ENCODE peak calls at places on chromosome 9, in six cellular contexts. S is neuronal stem cell, A is IMR-90, B is mesendoderm, M is mesenchymal stem cell, Q is H1. R is an unnamed sample.

GRCh38 chr9:129473523-129474244 is 147.2 kb downstream of the C9orf50 start:
- DNase-seq in S (no peak), A (peak; percentile 58), B (no peak), M (no peak), Q (no peak), R (no peak)

GRCh38 chr9:34992376-34992951 is 2.9 kb downstream of the DNAJB5 start:
- DNase-seq in S (no peak), A (peak; percentile 94), B (peak; percentile 87), M (peak; percentile 95), Q (no peak), R (peak; percentile 45)

GRCh38 chr9:122095010-122095767 is 2.1 kb upstream of the TTLL11 start:
- DNase-seq in S (peak; percentile 66), A (peak; percentile 65), B (peak; percentile 80), M (peak; percentile 73), Q (peak; percentile 74), R (peak; percentile 65)

GRCh38 chr9:79694676-79695400 is 123.1 kb downstream of the TLE4 start:
- DNase-seq in S (peak; percentile 38), A (peak; percentile 92), B (peak; percentile 85), M (peak; percentile 90), Q (no peak), R (peak; percentile 41)

GRCh38 chr9:137784046-137784445 is 93.5 kb upstream of the CACNA1B start:
- DNase-seq in S (no peak), A (no peak), B (peak; percentile 12), M (no peak), Q (no peak), R (no peak)

GRCh38 chr9:7086389-7086788 is 328.6 kb downstream of the KDM4C start:
- DNase-seq in S (no peak), A (no peak), B (no peak), M (no peak), Q (no peak), R (no peak)

GRCh38 chr9:34380511-34381315 is 4.0 kb upstream of the MYORG start:
- DNase-seq in S (peak; percentile 67), A (peak; percentile 62), B (peak; percentile 86), M (peak; percentile 80), Q (peak; percentile 88), R (peak; percentile 92)

GRCh38 chr9:89065921-89066320 is 74.7 kb downstream of the S1PR3 start:
- DNase-seq in S (no peak), A (no peak), B (no peak), M (no peak), Q (no peak), R (no peak)

GRCh38 chr9:70120834-70121510 is 77.3 kb downstream of the MAMDC2 start:
- DNase-seq in S (no peak), A (peak; percentile 97), B (peak; percentile 51), M (peak; percentile 96), Q (no peak), R (no peak)

GRCh38 chr9:105608685-105609598 is 51.0 kb downstream of the FKTN start:
- DNase-seq in S (peak; percentile 31), A (peak; percentile 59), B (peak; percentile 48), M (peak; percentile 63), Q (no peak), R (no peak)

GRCh38 chr9:77805810-77806209 is 157.7 kb upstream of the GNA14 start:
- DNase-seq in S (no peak), A (no peak), B (no peak), M (no peak), Q (no peak), R (no peak)

GRCh38 chr9:88694625-88695024 is 159.6 kb downstream of the NXNL2 start:
- DNase-seq in S (no peak), A (peak; percentile 87), B (no peak), M (peak; percentile 90), Q (no peak), R (no peak)

GRCh38 chr9:80052830-80053229 is 481.1 kb downstream of the TLE4 start:
- DNase-seq in S (no peak), A (no peak), B (no peak), M (no peak), Q (no peak), R (no peak)

GRCh38 chr9:109016132-109016531 is 2.8 kb upstream of the CTNNAL1 start:
- DNase-seq in S (no peak), A (no peak), B (no peak), M (no peak), Q (no peak), R (no peak)

GRCh38 chr9:78261403-78262001 is 25.6 kb downstream of the CEP78 start:
- DNase-seq in S (no peak), A (peak; percentile 55), B (peak; percentile 26), M (peak; percentile 43), Q (no peak), R (no peak)

GRCh38 chr9:14030350-14030823 is 283.6 kb downstream of the NFIB start:
- DNase-seq in S (no peak), A (peak; percentile 66), B (no peak), M (peak; percentile 73), Q (no peak), R (no peak)

GRCh38 chr9:138057726-138058125 is 180.1 kb downstream of the CACNA1B start:
- DNase-seq in S (no peak), A (no peak), B (no peak), M (no peak), Q (no peak), R (no peak)

GRCh38 chr9:17636359-17636758 is 57.5 kb downstream of the SH3GL2 start:
- DNase-seq in S (no peak), A (no peak), B (no peak), M (no peak), Q (no peak), R (no peak)

GRCh38 chr9:22119537-22120167 is 110.5 kb upstream of the CDKN2B start:
- DNase-seq in S (peak; percentile 9), A (peak; percentile 50), B (peak; percentile 63), M (no peak), Q (no peak), R (no peak)

GRCh38 chr9:135014341-135015010 is 73.0 kb upstream of the OLFM1 start:
- DNase-seq in S (no peak), A (no peak), B (no peak), M (no peak), Q (no peak), R (no peak)

GRCh38 chr9:69313175-69313574 is 11.8 kb upstream of the ENTREP1 start:
- DNase-seq in S (no peak), A (no peak), B (peak; percentile 49), M (no peak), Q (no peak), R (no peak)

GRCh38 chr9:101533334-101534187 is at the start of gene RNF20:
- DNase-seq in S (peak; percentile 98), A (peak; percentile 98), B (peak; percentile 100), M (peak; percentile 100), Q (peak; percentile 99), R (peak; percentile 99)
- H2BK120ac ChIP-seq in S (no peak within 1 kb of the TSS), A (peak within 1 kb of the TSS; percentile 98), B (no peak within 1 kb of the TSS), M (peak within 1 kb of the TSS; percentile 71), Q (peak within 1 kb of the TSS; percentile 89), R (no peak within 1 kb of the TSS)

DNA sequence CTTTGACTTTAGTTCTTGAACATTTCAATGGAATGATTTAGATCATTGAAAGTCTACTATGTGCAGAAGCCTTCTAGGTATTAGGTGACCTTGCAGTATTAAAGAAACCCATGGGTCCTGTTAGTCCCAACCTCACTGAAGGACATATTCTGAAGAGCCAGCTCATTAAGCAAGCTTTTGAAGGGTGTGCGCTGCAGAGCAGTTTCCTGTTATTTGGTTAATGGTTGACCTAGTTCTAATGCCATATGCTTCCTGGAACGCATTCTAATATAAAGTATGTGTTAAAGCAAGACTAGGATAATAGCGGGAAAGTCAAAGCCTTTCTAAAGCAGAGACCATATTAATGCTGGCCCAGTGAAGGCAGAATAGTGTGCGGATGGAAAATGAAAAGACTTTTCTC is 20.1 kb downstream of the ZNF462 start:
- DNase-seq in S (no peak), A (no peak), B (no peak), M (no peak), Q (no peak), R (no peak)
- H3K4ac ChIP-seq in S (no peak overlapping the region), A (no peak overlapping the region), B (no peak overlapping the region), M (no peak overlapping the region), Q (no peak overlapping the region), R (no peak overlapping the region)

GRCh38 chr9:130588416-130588815 is 9.0 kb downstream of the FUBP3 start:
- DNase-seq in S (no peak), A (no peak), B (no peak), M (no peak), Q (no peak), R (no peak)

GRCh38 chr9:130587921-130588320 is 8.5 kb downstream of the FUBP3 start:
- DNase-seq in S (no peak), A (no peak), B (no peak), M (no peak), Q (no peak), R (no peak)

GRCh38 chr9:130593020-130593419 is 13.6 kb downstream of the FUBP3 start:
- DNase-seq in S (no peak), A (no peak), B (no peak), M (no peak), Q (no peak), R (no peak)

DNA sequence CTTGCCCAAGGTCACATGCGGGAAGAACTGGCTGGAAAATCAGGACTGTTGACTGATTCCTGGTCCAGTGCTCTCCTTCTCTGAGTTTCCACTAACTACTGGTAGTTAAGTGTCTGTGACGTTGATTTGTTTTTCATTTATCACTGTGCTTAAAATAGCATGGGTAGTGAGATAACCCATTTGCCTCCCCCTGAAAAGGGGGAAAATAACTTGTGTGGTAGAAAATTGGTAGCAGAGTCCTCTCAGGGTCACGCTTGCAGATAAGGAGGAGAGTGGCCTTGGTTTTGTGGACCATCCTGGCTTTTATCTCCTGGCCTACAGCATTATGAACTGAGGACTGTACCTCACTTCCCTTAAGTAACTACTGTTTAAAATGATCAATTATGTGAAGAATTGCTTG is 10.9 kb downstream of the FUBP3 start:
- DNase-seq in S (no peak), A (no peak), B (no peak), M (no peak), Q (no peak), R (no peak)
- H2BK15ac ChIP-seq in S (no peak overlapping the region), A (no peak overlapping the region), B (no peak overlapping the region), M (no peak overlapping the region), Q (no peak overlapping the region), R (no peak overlapping the region)

GRCh38 chr9:131744715-131745201 is 4.9 kb upstream of the RAPGEF1 start:
- DNase-seq in S (no peak), A (no peak), B (peak; percentile 69), M (no peak), Q (no peak), R (no peak)

GRCh38 chr9:131747352-131747751 is 7.5 kb upstream of the RAPGEF1 start:
- DNase-seq in S (no peak), A (peak; percentile 58), B (peak; percentile 61), M (peak; percentile 81), Q (no peak), R (no peak)

GRCh38 chr9:131745611-131746010 is 5.7 kb upstream of the RAPGEF1 start:
- DNase-seq in S (no peak), A (no peak), B (no peak), M (no peak), Q (no peak), R (no peak)

GRCh38 chr9:131743501-131743900 is 3.6 kb upstream of the RAPGEF1 start:
- DNase-seq in S (no peak), A (no peak), B (no peak), M (no peak), Q (no peak), R (no peak)

DNA sequence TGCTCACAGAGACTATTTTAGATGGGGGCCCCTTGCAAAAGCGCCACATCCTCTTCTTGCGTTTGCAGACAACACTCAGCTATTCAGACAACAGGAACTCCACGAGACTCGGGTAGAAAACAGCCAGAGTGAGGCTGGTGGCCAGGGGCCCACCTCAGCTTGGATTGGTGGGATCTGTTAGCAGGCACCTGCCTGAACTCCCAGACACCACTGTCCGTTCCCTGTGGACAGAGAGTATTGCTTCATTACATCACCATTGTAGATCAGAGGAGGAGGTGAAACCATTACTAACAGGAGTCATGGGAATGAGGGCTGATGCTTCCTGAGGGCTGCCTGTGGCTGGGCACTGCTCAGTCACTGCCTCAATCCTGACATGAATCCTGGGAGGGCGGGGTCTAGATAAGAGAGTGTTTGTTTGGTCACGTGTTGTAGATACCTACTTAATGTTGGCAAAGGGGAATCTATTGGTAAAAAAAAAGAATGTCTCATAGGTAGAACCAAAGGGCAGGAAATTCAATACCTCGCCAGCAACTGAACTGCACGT is 4.4 kb upstream of the RAPGEF1 start:
- DNase-seq in S (no peak), A (peak; percentile 37), B (no peak), M (no peak), Q (no peak), R (no peak)
- H2BK120ac ChIP-seq in S (no peak overlapping the region), A (no peak overlapping the region), B (no peak overlapping the region), M (no peak overlapping the region), Q (no peak overlapping the region), R (no peak overlapping the region)